ENCODE peak calls at places on chromosomes 7 and 10, in six cellular contexts. One of them, this sample, is unnamed. For H3K4me1, the result is how much of the 10 kb centered on the place peaks cover.

GRCh38 chr10:58502956-58503355 is 9.7 kb upstream of the BICC1 start:
- DNase-seq in K562: no peak
- DNase-seq in HCT116: no peak
- DNase-seq in H1: no peak
- DNase-seq in GM12878: no peak
- DNase-seq in HepG2: no peak
- DNase-seq in this sample: no peak

GRCh38 chr7:56199639-56200038 is 83.4 kb upstream of the NUPR2 start:
- DNase-seq in H1: no peak
- DNase-seq in HCT116: no peak
- DNase-seq in K562: no peak
- DNase-seq in HepG2: no peak
- DNase-seq in GM12878: no peak
- DNase-seq in this sample: no peak

GRCh38 chr10:102413053-102413705 is 5.4 kb downstream of the PSD start:
- DNase-seq in H1: no peak
- DNase-seq in HCT116: no peak
- DNase-seq in K562: peak
- DNase-seq in HepG2: no peak
- DNase-seq in GM12878: no peak
- DNase-seq in this sample: no peak

GRCh38 chr10:96172666-96173065 is 42.6 kb downstream of the ZNF518A start:
- DNase-seq in HepG2: no peak
- DNase-seq in HCT116: no peak
- DNase-seq in GM12878: no peak
- DNase-seq in H1: no peak
- DNase-seq in K562: no peak
- DNase-seq in this sample: no peak

GRCh38 chr10:29035721-29036120 is 253.1 kb upstream of the LYZL1 start:
- DNase-seq in H1: no peak
- DNase-seq in K562: no peak
- DNase-seq in HCT116: no peak
- DNase-seq in HepG2: no peak
- DNase-seq in GM12878: no peak
- DNase-seq in this sample: no peak

GRCh38 chr10:76550806-76551205 is 1086.8 kb downstream of the KCNMA1 start:
- DNase-seq in HCT116: no peak
- DNase-seq in HepG2: no peak
- DNase-seq in H1: no peak
- DNase-seq in K562: no peak
- DNase-seq in GM12878: no peak
- DNase-seq in this sample: no peak

GRCh38 chr10:31242902-31243301 is 76.1 kb upstream of the ZEB1 start:
- DNase-seq in H1: peak
- DNase-seq in K562: peak
- DNase-seq in HCT116: peak
- DNase-seq in HepG2: peak
- DNase-seq in GM12878: peak
- DNase-seq in this sample: peak

GRCh38 chr10:71735709-71736569 is 16.4 kb upstream of the C10orf105 start:
- DNase-seq in HCT116: no peak
- DNase-seq in HepG2: no peak
- DNase-seq in GM12878: no peak
- DNase-seq in H1: no peak
- DNase-seq in K562: no peak
- DNase-seq in this sample: no peak

GRCh38 chr10:6786579-6787031 is 206.5 kb upstream of the PRKCQ start:
- DNase-seq in H1: no peak
- DNase-seq in GM12878: no peak
- DNase-seq in HCT116: no peak
- DNase-seq in K562: peak
- DNase-seq in HepG2: no peak
- DNase-seq in this sample: no peak

GRCh38 chr7:24622646-24623182 is 49.5 kb downstream of the PALS2 start:
- DNase-seq in GM12878: no peak
- DNase-seq in HepG2: no peak
- DNase-seq in HCT116: no peak
- DNase-seq in H1: no peak
- DNase-seq in K562: no peak
- DNase-seq in this sample: no peak

GRCh38 chr7:51102828-51103227 is 213.8 kb downstream of the COBL start:
- DNase-seq in H1: no peak
- DNase-seq in K562: no peak
- DNase-seq in HepG2: no peak
- DNase-seq in GM12878: no peak
- DNase-seq in HCT116: no peak
- DNase-seq in this sample: no peak

GRCh38 chr10:24723788-24724380 is at the start of gene ARHGAP21:
- DNase-seq in H1: no peak
- DNase-seq in HCT116: no peak
- DNase-seq in GM12878: no peak
- DNase-seq in HepG2: no peak
- DNase-seq in K562: peak
- DNase-seq in this sample: no peak

GRCh38 chr10:24724381-24725228 is 918 bp upstream of the ARHGAP21 start:
- DNase-seq in HCT116: peak
- DNase-seq in K562: peak
- DNase-seq in H1: peak
- DNase-seq in GM12878: peak
- DNase-seq in HepG2: peak
- DNase-seq in this sample: peak

GRCh38 chr10:24727811-24728210 is 4.1 kb upstream of the ARHGAP21 start:
- DNase-seq in HepG2: no peak
- DNase-seq in K562: peak
- DNase-seq in HCT116: no peak
- DNase-seq in H1: no peak
- DNase-seq in GM12878: no peak
- DNase-seq in this sample: no peak

GRCh38 chr10:24723386-24723787 is 300 bp downstream of the ARHGAP21 start:
- DNase-seq in HepG2: no peak
- DNase-seq in HCT116: no peak
- DNase-seq in GM12878: no peak
- DNase-seq in H1: no peak
- DNase-seq in K562: peak
- DNase-seq in this sample: no peak

GRCh38 chr10:24726626-24727025 is 2.9 kb upstream of the ARHGAP21 start:
- DNase-seq in HepG2: no peak
- DNase-seq in K562: no peak
- DNase-seq in H1: no peak
- DNase-seq in GM12878: no peak
- DNase-seq in HCT116: no peak
- DNase-seq in this sample: no peak
- H3K9ac ChIP-seq in HepG2: no peak
- H3K9ac ChIP-seq in K562: no peak
- H3K9ac ChIP-seq in H1: no peak
- H3K9ac ChIP-seq in GM12878: no peak
- H3K9ac ChIP-seq in HCT116: no peak
- H3K9ac ChIP-seq in this sample: no peak

GRCh38 chr7:137931823-137932222 is 70.1 kb downstream of the CREB3L2 start:
- DNase-seq in K562: no peak
- DNase-seq in HepG2: peak
- DNase-seq in GM12878: no peak
- DNase-seq in H1: no peak
- DNase-seq in HCT116: no peak
- DNase-seq in this sample: no peak
- H3K4me1 ChIP-seq in K562: half or more
- H3K4me1 ChIP-seq in HepG2: half or more
- H3K4me1 ChIP-seq in GM12878: under half
- H3K4me1 ChIP-seq in H1: under half
- H3K4me1 ChIP-seq in HCT116: under half
- H3K4me1 ChIP-seq in this sample: under half

GRCh38 chr7:135194494-135195095 is 16.7 kb downstream of the WDR91 start:
- DNase-seq in GM12878: no peak
- DNase-seq in K562: no peak
- DNase-seq in HCT116: no peak
- DNase-seq in HepG2: no peak
- DNase-seq in H1: no peak
- DNase-seq in this sample: no peak
- TF ChIP-seq ZNF274 in GM12878: no peak
- TF ChIP-seq ZNF274 in K562: no peak
- TF ChIP-seq ZNF274 in HCT116: no peak
- TF ChIP-seq ZNF274 in HepG2: no peak
- TF ChIP-seq ZNF274 in H1: no peak
- TF ChIP-seq ZNF274 in this sample: no peak

DNA sequence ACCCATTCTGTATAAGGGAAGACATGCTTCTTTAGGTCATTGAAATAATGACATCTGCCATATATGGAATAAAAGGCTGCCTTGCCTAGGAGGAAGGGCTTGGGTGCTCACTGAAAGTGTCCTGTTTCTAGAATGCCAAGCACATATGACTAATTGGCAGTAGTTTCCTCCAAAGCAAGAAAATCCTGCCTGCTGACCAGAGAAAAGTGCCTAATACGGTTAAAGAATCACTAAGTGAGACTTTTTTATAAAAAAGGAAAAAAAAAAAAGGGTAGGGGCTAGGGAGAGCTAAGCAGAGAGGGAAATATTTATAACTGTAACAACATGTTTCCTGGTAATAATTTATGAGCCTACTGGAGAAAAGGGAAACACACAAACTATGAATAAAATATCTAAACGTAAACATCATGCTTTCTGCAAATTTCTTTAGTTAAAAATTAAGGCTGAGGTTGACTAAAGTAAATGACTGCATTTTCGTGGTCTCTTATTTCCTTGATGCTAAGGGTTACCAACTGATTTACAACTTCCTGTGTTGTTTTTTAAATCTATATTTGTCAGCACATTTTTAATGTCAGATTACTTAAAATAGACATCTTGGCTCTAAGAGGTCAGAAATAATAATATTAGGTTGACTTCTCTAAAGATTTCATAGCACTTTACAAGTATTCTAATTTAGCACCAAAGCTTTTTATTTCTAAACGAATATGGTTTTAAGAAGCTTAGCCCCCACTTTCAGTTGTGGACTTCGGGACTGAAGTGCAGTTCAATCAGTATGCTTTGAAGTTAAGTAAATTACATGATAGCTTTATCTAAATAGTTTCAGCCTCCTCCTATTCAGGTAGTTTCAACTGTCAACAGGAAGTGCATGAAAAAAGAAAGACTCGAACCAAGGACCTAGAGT is 89.6 kb downstream of the CABCOCO1 start:
- DNase-seq in HepG2: no peak
- DNase-seq in H1: no peak
- DNase-seq in HCT116: peak
- DNase-seq in K562: no peak
- DNase-seq in GM12878: no peak
- DNase-seq in this sample: no peak
- H3K9ac ChIP-seq in HepG2: no peak
- H3K9ac ChIP-seq in H1: no peak
- H3K9ac ChIP-seq in HCT116: peak
- H3K9ac ChIP-seq in K562: peak
- H3K9ac ChIP-seq in GM12878: no peak
- H3K9ac ChIP-seq in this sample: no peak

GRCh38 chr7:25854059-25854458 is 297.9 kb upstream of the NFE2L3 start:
- DNase-seq in HepG2: no peak
- DNase-seq in H1: no peak
- DNase-seq in GM12878: no peak
- DNase-seq in HCT116: no peak
- DNase-seq in K562: no peak
- DNase-seq in this sample: no peak
- H3K4me1 ChIP-seq in HepG2: under half
- H3K4me1 ChIP-seq in H1: under half
- H3K4me1 ChIP-seq in GM12878: under half
- H3K4me1 ChIP-seq in HCT116: under half
- H3K4me1 ChIP-seq in K562: under half
- H3K4me1 ChIP-seq in this sample: under half

GRCh38 chr7:18901881-18902280 is 215.6 kb downstream of the TWIST1 start:
- DNase-seq in K562: no peak
- DNase-seq in HepG2: no peak
- DNase-seq in HCT116: no peak
- DNase-seq in GM12878: no peak
- DNase-seq in H1: no peak
- DNase-seq in this sample: no peak

GRCh38 chr7:18901351-18901750 is 216.1 kb downstream of the TWIST1 start:
- DNase-seq in HepG2: no peak
- DNase-seq in GM12878: no peak
- DNase-seq in HCT116: no peak
- DNase-seq in H1: no peak
- DNase-seq in K562: no peak
- DNase-seq in this sample: no peak

GRCh38 chr7:18900236-18900635 is 217.2 kb downstream of the TWIST1 start:
- DNase-seq in H1: no peak
- DNase-seq in HCT116: no peak
- DNase-seq in HepG2: no peak
- DNase-seq in GM12878: no peak
- DNase-seq in K562: no peak
- DNase-seq in this sample: no peak

GRCh38 chr7:18902892-18903291 is 214.5 kb downstream of the TWIST1 start:
- DNase-seq in HepG2: no peak
- DNase-seq in HCT116: no peak
- DNase-seq in H1: no peak
- DNase-seq in K562: no peak
- DNase-seq in GM12878: no peak
- DNase-seq in this sample: no peak

DNA sequence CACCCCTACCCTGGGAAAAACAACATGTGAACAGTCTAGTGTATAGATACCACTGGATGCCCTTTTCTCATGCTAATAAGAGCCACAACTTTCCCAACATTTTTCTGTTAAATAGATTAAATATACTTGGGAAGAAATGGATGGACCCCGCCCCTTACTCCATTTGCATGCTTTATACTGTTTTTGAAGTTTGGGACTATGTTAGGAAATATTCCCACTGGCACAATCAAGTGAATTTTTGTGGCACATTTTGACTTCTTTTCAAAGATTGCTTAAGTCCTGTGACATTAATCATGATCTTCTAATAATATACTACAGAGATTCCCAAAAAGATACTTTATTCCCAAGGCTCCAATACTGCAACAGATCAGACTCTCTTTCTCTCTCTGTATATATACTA is 216.6 kb downstream of the TWIST1 start:
- DNase-seq in K562: no peak
- DNase-seq in HCT116: no peak
- DNase-seq in GM12878: no peak
- DNase-seq in H1: no peak
- DNase-seq in HepG2: no peak
- DNase-seq in this sample: no peak
- TF ChIP-seq ZNF274 in K562: no peak
- TF ChIP-seq ZNF274 in HCT116: no peak
- TF ChIP-seq ZNF274 in GM12878: no peak
- TF ChIP-seq ZNF274 in H1: no peak
- TF ChIP-seq ZNF274 in HepG2: no peak
- TF ChIP-seq ZNF274 in this sample: no peak

GRCh38 chr10:43822509-43823236 is 174.0 kb upstream of the ZNF32 start:
- DNase-seq in GM12878: no peak
- DNase-seq in HepG2: no peak
- DNase-seq in HCT116: no peak
- DNase-seq in H1: no peak
- DNase-seq in K562: no peak
- DNase-seq in this sample: no peak
- H3K9ac ChIP-seq in GM12878: no peak
- H3K9ac ChIP-seq in HepG2: no peak
- H3K9ac ChIP-seq in HCT116: no peak
- H3K9ac ChIP-seq in H1: no peak
- H3K9ac ChIP-seq in K562: no peak
- H3K9ac ChIP-seq in this sample: no peak

GRCh38 chr7:6258440-6259182 is 13.8 kb downstream of the CYTH3 start:
- DNase-seq in K562: no peak
- DNase-seq in GM12878: no peak
- DNase-seq in HCT116: no peak
- DNase-seq in H1: no peak
- DNase-seq in HepG2: no peak
- DNase-seq in this sample: no peak
- H3K4me1 ChIP-seq in K562: under half
- H3K4me1 ChIP-seq in GM12878: under half
- H3K4me1 ChIP-seq in HCT116: under half
- H3K4me1 ChIP-seq in H1: under half
- H3K4me1 ChIP-seq in HepG2: under half
- H3K4me1 ChIP-seq in this sample: under half

GRCh38 chr7:30032310-30033125 is 4.3 kb downstream of the PLEKHA8 start:
- DNase-seq in HCT116: no peak
- DNase-seq in H1: no peak
- DNase-seq in GM12878: no peak
- DNase-seq in HepG2: no peak
- DNase-seq in K562: no peak
- DNase-seq in this sample: no peak
- TF ChIP-seq ZNF274 in HCT116: no peak
- TF ChIP-seq ZNF274 in H1: no peak
- TF ChIP-seq ZNF274 in GM12878: no peak
- TF ChIP-seq ZNF274 in HepG2: no peak
- TF ChIP-seq ZNF274 in K562: no peak
- TF ChIP-seq ZNF274 in this sample: no peak